ENCODE peak calls at places on chromosomes 3 and 15, in six cellular contexts. One of them, this sample, is unnamed.

GRCh38 chr3:131796558-131796957 is 238.3 kb downstream of the CPNE4 start:
- DNase-seq in BE2C: peak; percentile 59
- DNase-seq in breast epithelium: no peak
- DNase-seq in esophagus squamous epithelium: no peak
- DNase-seq in tibial artery: no peak
- DNase-seq in WTC11: peak; percentile 8
- DNase-seq in this sample: no peak

GRCh38 chr3:173916799-173917198 is 519.3 kb downstream of the NLGN1 start:
- DNase-seq in esophagus squamous epithelium: no peak
- DNase-seq in BE2C: no peak
- DNase-seq in WTC11: no peak
- DNase-seq in breast epithelium: no peak
- DNase-seq in tibial artery: no peak
- DNase-seq in this sample: no peak

GRCh38 chr15:34721802-34722795 is 32.7 kb downstream of the GJD2 start:
- DNase-seq in BE2C: peak; percentile 81
- DNase-seq in WTC11: peak; percentile 46
- DNase-seq in esophagus squamous epithelium: no peak
- DNase-seq in tibial artery: peak; percentile 87
- DNase-seq in breast epithelium: no peak
- DNase-seq in this sample: no peak

GRCh38 chr15:38531509-38531908 is 33.1 kb downstream of the RASGRP1 start:
- DNase-seq in breast epithelium: no peak
- DNase-seq in tibial artery: no peak
- DNase-seq in esophagus squamous epithelium: no peak
- DNase-seq in WTC11: no peak
- DNase-seq in BE2C: no peak
- DNase-seq in this sample: no peak

GRCh38 chr15:25793354-25794050 is 69.6 kb downstream of the ATP10A start:
- DNase-seq in WTC11: no peak
- DNase-seq in BE2C: no peak
- DNase-seq in tibial artery: peak; percentile 62
- DNase-seq in esophagus squamous epithelium: no peak
- DNase-seq in breast epithelium: no peak
- DNase-seq in this sample: peak; percentile 15

GRCh38 chr3:12829886-12830784 is 11.2 kb downstream of the RPL32 start:
- DNase-seq in BE2C: no peak
- DNase-seq in tibial artery: no peak
- DNase-seq in breast epithelium: no peak
- DNase-seq in WTC11: peak; percentile 31
- DNase-seq in esophagus squamous epithelium: no peak
- DNase-seq in this sample: no peak

GRCh38 chr3:144394052-144394451 is 422.4 kb downstream of the DIPK2A start:
- DNase-seq in esophagus squamous epithelium: no peak
- DNase-seq in WTC11: no peak
- DNase-seq in tibial artery: no peak
- DNase-seq in BE2C: no peak
- DNase-seq in breast epithelium: no peak
- DNase-seq in this sample: no peak

GRCh38 chr3:129518048-129518570 is 10.3 kb upstream of the RHO start:
- DNase-seq in tibial artery: no peak
- DNase-seq in breast epithelium: no peak
- DNase-seq in esophagus squamous epithelium: no peak
- DNase-seq in WTC11: no peak
- DNase-seq in BE2C: no peak
- DNase-seq in this sample: no peak

GRCh38 chr3:172289583-172289982 is 158.7 kb downstream of the GHSR start:
- DNase-seq in esophagus squamous epithelium: no peak
- DNase-seq in tibial artery: peak; percentile 68
- DNase-seq in BE2C: peak; percentile 56
- DNase-seq in WTC11: peak; percentile 47
- DNase-seq in breast epithelium: no peak
- DNase-seq in this sample: peak; percentile 22

GRCh38 chr15:90101130-90101968 is 919 bp downstream of the IDH2 start:
- DNase-seq in BE2C: peak; percentile 51
- DNase-seq in tibial artery: peak; percentile 78
- DNase-seq in esophagus squamous epithelium: no peak
- DNase-seq in breast epithelium: no peak
- DNase-seq in WTC11: no peak
- DNase-seq in this sample: no peak

GRCh38 chr3:143648218-143648617 is 200.1 kb downstream of the SLC9A9 start:
- DNase-seq in WTC11: no peak
- DNase-seq in breast epithelium: no peak
- DNase-seq in esophagus squamous epithelium: no peak
- DNase-seq in tibial artery: no peak
- DNase-seq in BE2C: no peak
- DNase-seq in this sample: no peak

GRCh38 chr15:100734606-100735005 is 132.2 kb downstream of the ASB7 start:
- DNase-seq in tibial artery: peak; percentile 44
- DNase-seq in WTC11: no peak
- DNase-seq in esophagus squamous epithelium: no peak
- DNase-seq in breast epithelium: no peak
- DNase-seq in BE2C: no peak
- DNase-seq in this sample: no peak

GRCh38 chr15:99371180-99372103 is 120.2 kb downstream of the LRRC28 start:
- DNase-seq in WTC11: no peak
- DNase-seq in BE2C: no peak
- DNase-seq in tibial artery: no peak
- DNase-seq in esophagus squamous epithelium: no peak
- DNase-seq in breast epithelium: no peak
- DNase-seq in this sample: no peak

GRCh38 chr3:153287017-153287416 is 125.0 kb downstream of the RAP2B start:
- DNase-seq in WTC11: no peak
- DNase-seq in BE2C: no peak
- DNase-seq in tibial artery: no peak
- DNase-seq in esophagus squamous epithelium: no peak
- DNase-seq in breast epithelium: no peak
- DNase-seq in this sample: no peak

GRCh38 chr3:25897019-25897418 is 107.1 kb downstream of the OXSM start:
- DNase-seq in BE2C: peak; percentile 40
- DNase-seq in WTC11: peak; percentile 66
- DNase-seq in esophagus squamous epithelium: no peak
- DNase-seq in tibial artery: no peak
- DNase-seq in breast epithelium: no peak
- DNase-seq in this sample: no peak

GRCh38 chr3:67419779-67420178 is 234.6 kb downstream of the SUCLG2 start:
- DNase-seq in tibial artery: no peak
- DNase-seq in WTC11: no peak
- DNase-seq in esophagus squamous epithelium: no peak
- DNase-seq in BE2C: no peak
- DNase-seq in breast epithelium: no peak
- DNase-seq in this sample: no peak

GRCh38 chr3:128495435-128495970 is 2.5 kb upstream of the GATA2 start:
- DNase-seq in WTC11: no peak
- DNase-seq in BE2C: peak; percentile 86
- DNase-seq in esophagus squamous epithelium: no peak
- DNase-seq in breast epithelium: no peak
- DNase-seq in tibial artery: peak; percentile 54
- DNase-seq in this sample: no peak

GRCh38 chr3:196399485-196399945 is 32.7 kb downstream of the UBXN7 start:
- DNase-seq in breast epithelium: no peak
- DNase-seq in BE2C: no peak
- DNase-seq in WTC11: no peak
- DNase-seq in tibial artery: no peak
- DNase-seq in esophagus squamous epithelium: no peak
- DNase-seq in this sample: no peak

DNA sequence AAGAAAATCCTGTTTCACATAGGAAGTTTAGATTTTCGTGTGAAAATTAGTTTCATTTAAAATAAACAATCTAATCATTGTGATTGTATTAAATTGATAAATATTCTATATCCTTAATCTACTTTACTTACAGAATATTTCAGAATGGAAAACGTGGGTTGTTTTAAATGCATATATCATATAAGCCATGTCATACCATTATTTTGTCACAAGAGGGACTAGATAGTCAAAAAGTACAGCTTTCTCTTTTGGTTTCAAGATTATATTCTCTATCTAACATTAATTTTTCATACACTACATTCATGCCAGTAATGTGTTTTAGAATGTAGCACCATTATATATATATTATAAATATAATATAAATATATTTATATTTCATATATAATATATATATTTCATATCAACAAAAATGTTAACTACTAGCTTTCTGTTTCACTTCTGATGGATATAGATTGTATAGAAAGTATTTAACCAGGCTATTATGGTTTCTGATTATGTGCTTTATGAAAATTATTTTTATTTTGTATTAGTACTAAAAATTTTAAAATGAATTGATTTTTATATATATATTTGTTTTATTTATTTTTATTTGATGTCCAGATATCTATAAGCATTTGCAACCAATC is 45.3 kb downstream of the OSTN start:
- DNase-seq in WTC11: no peak
- DNase-seq in tibial artery: no peak
- DNase-seq in BE2C: no peak
- DNase-seq in breast epithelium: no peak
- DNase-seq in esophagus squamous epithelium: no peak
- DNase-seq in this sample: no peak
- TF ChIP-seq CTCF in WTC11: peak; percentile 16
- TF ChIP-seq CTCF in tibial artery: peak; percentile 51
- TF ChIP-seq CTCF in BE2C: peak; percentile 21
- TF ChIP-seq CTCF in breast epithelium: peak; percentile 29
- TF ChIP-seq CTCF in esophagus squamous epithelium: peak; percentile 60
- TF ChIP-seq CTCF in this sample: peak; percentile 50

GRCh38 chr15:62391565-62392262 is 226.6 kb upstream of the C2CD4B start:
- DNase-seq in breast epithelium: peak; percentile 24
- DNase-seq in esophagus squamous epithelium: no peak
- DNase-seq in tibial artery: peak; percentile 77
- DNase-seq in WTC11: peak; percentile 52
- DNase-seq in BE2C: peak; percentile 62
- DNase-seq in this sample: peak; percentile 17
- TF ChIP-seq CTCF in breast epithelium: peak; percentile 35
- TF ChIP-seq CTCF in esophagus squamous epithelium: peak; percentile 32
- TF ChIP-seq CTCF in tibial artery: peak; percentile 41
- TF ChIP-seq CTCF in WTC11: no peak
- TF ChIP-seq CTCF in BE2C: peak; percentile 31
- TF ChIP-seq CTCF in this sample: no peak

GRCh38 chr3:126393563-126393962 is 1.1 kb upstream of the CFAP100 start:
- DNase-seq in tibial artery: peak; percentile 35
- DNase-seq in WTC11: no peak
- DNase-seq in esophagus squamous epithelium: no peak
- DNase-seq in BE2C: no peak
- DNase-seq in breast epithelium: no peak
- DNase-seq in this sample: no peak

GRCh38 chr3:126394179-126394976 is at the start of gene CFAP100:
- DNase-seq in BE2C: no peak
- DNase-seq in WTC11: peak; percentile 80
- DNase-seq in tibial artery: peak; percentile 71
- DNase-seq in breast epithelium: no peak
- DNase-seq in esophagus squamous epithelium: no peak
- DNase-seq in this sample: no peak

GRCh38 chr3:126395846-126396513 is 1.3 kb downstream of the CFAP100 start:
- DNase-seq in BE2C: no peak
- DNase-seq in WTC11: no peak
- DNase-seq in breast epithelium: no peak
- DNase-seq in tibial artery: peak; percentile 47
- DNase-seq in esophagus squamous epithelium: no peak
- DNase-seq in this sample: no peak

GRCh38 chr3:126396536-126396935 is 1.8 kb downstream of the CFAP100 start:
- DNase-seq in esophagus squamous epithelium: no peak
- DNase-seq in breast epithelium: no peak
- DNase-seq in WTC11: no peak
- DNase-seq in BE2C: no peak
- DNase-seq in tibial artery: peak; percentile 45
- DNase-seq in this sample: no peak

GRCh38 chr3:126394977-126395321 is 240 bp downstream of the CFAP100 start:
- DNase-seq in WTC11: peak; percentile 26
- DNase-seq in tibial artery: no peak
- DNase-seq in esophagus squamous epithelium: no peak
- DNase-seq in BE2C: no peak
- DNase-seq in breast epithelium: no peak
- DNase-seq in this sample: no peak
- TF ChIP-seq CTCF in WTC11: no peak
- TF ChIP-seq CTCF in tibial artery: no peak
- TF ChIP-seq CTCF in esophagus squamous epithelium: no peak
- TF ChIP-seq CTCF in BE2C: no peak
- TF ChIP-seq CTCF in breast epithelium: no peak
- TF ChIP-seq CTCF in this sample: no peak

GRCh38 chr3:53126646-53127045 is 3.6 kb downstream of the RFT1 start:
- DNase-seq in breast epithelium: no peak
- DNase-seq in tibial artery: no peak
- DNase-seq in WTC11: no peak
- DNase-seq in esophagus squamous epithelium: no peak
- DNase-seq in BE2C: no peak
- DNase-seq in this sample: no peak

GRCh38 chr3:53131136-53131495 is 881 bp upstream of the RFT1 start:
- DNase-seq in breast epithelium: no peak
- DNase-seq in tibial artery: peak; percentile 25
- DNase-seq in WTC11: no peak
- DNase-seq in esophagus squamous epithelium: no peak
- DNase-seq in BE2C: no peak
- DNase-seq in this sample: no peak

GRCh38 chr3:53132347-53132746 is 2.1 kb upstream of the RFT1 start:
- DNase-seq in WTC11: no peak
- DNase-seq in breast epithelium: no peak
- DNase-seq in tibial artery: no peak
- DNase-seq in esophagus squamous epithelium: no peak
- DNase-seq in BE2C: no peak
- DNase-seq in this sample: no peak

GRCh38 chr3:53129344-53129743 is 891 bp downstream of the RFT1 start:
- DNase-seq in esophagus squamous epithelium: no peak
- DNase-seq in WTC11: no peak
- DNase-seq in breast epithelium: no peak
- DNase-seq in BE2C: no peak
- DNase-seq in tibial artery: no peak
- DNase-seq in this sample: no peak

GRCh38 chr3:53130179-53131135 is at the start of gene RFT1:
- DNase-seq in BE2C: peak; percentile 94
- DNase-seq in esophagus squamous epithelium: peak; percentile 96
- DNase-seq in tibial artery: peak; percentile 99
- DNase-seq in breast epithelium: peak; percentile 98
- DNase-seq in WTC11: peak; percentile 98
- DNase-seq in this sample: peak; percentile 98
- TF ChIP-seq CTCF in BE2C: no peak
- TF ChIP-seq CTCF in esophagus squamous epithelium: no peak
- TF ChIP-seq CTCF in tibial artery: no peak
- TF ChIP-seq CTCF in breast epithelium: peak; percentile 36
- TF ChIP-seq CTCF in WTC11: no peak
- TF ChIP-seq CTCF in this sample: no peak

GRCh38 chr3:130739848-130740247 is 6.8 kb downstream of the PIK3R4 start:
- DNase-seq in tibial artery: no peak
- DNase-seq in breast epithelium: no peak
- DNase-seq in BE2C: no peak
- DNase-seq in WTC11: no peak
- DNase-seq in esophagus squamous epithelium: no peak
- DNase-seq in this sample: no peak
- TF ChIP-seq CTCF in tibial artery: no peak
- TF ChIP-seq CTCF in breast epithelium: no peak
- TF ChIP-seq CTCF in BE2C: no peak
- TF ChIP-seq CTCF in WTC11: no peak
- TF ChIP-seq CTCF in esophagus squamous epithelium: no peak
- TF ChIP-seq CTCF in this sample: no peak

DNA sequence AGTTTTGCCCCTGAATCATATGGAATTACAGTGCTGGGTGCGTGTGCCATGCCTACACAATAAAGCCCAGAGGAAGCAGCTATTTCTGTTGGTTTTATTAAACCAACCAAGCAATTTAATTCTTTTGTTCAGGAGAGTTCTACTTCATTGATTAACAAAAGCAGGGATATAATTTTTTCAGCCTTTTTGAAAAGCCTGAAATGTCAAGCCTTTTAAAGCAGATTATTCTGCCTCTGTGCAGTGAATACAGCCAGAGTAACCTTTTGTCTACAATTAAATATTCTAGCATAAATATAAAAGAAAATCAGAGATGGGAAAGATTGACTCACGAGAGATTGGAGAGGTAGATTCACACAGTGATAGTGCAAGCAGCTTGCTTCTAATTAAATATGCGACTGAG is 66.7 kb upstream of the DNAJC19 start:
- DNase-seq in BE2C: no peak
- DNase-seq in breast epithelium: no peak
- DNase-seq in esophagus squamous epithelium: no peak
- DNase-seq in WTC11: no peak
- DNase-seq in tibial artery: no peak
- DNase-seq in this sample: no peak
- TF ChIP-seq CTCF in BE2C: no peak
- TF ChIP-seq CTCF in breast epithelium: no peak
- TF ChIP-seq CTCF in esophagus squamous epithelium: no peak
- TF ChIP-seq CTCF in WTC11: no peak
- TF ChIP-seq CTCF in tibial artery: no peak
- TF ChIP-seq CTCF in this sample: no peak

This sample was measured in natural killer cell.